ENCODE peak calls at places on chromosomes 3 and 15, in six cellular contexts. P, T, Y, D, S and V are unnamed samples.

GRCh38 chr15:67096536-67097294 is 31.3 kb downstream of the SMAD3 start:
- DNase-seq in P (no peak), T (no peak), Y (no peak), D (no peak), S (no peak), V (no peak)

GRCh38 chr3:130687327-130687726 is 59.3 kb downstream of the PIK3R4 start:
- DNase-seq in P (no peak), T (no peak), Y (no peak), D (no peak), S (no peak), V (no peak)

GRCh38 chr3:96843505-96844203 is 29.3 kb downstream of the EPHA6 start:
- DNase-seq in P (no peak), T (no peak), Y (no peak), D (no peak), S (no peak), V (no peak)

GRCh38 chr3:11603628-11604027 is 40.1 kb downstream of the VGLL4 start:
- DNase-seq in P (no peak), T (no peak), Y (no peak), D (no peak), S (no peak), V (no peak)

GRCh38 chr3:181628384-181628783 is 83.3 kb upstream of the SOX2 start:
- DNase-seq in P (no peak), T (no peak), Y (no peak), D (no peak), S (no peak), V (no peak)

GRCh38 chr15:31040611-31041010 is 49.2 kb upstream of the MTMR10 start:
- DNase-seq in P (no peak), T (no peak), Y (no peak), D (no peak), S (no peak), V (no peak)

GRCh38 chr3:141933421-141934300 is 57.2 kb downstream of the ATP1B3 start:
- DNase-seq in P (no peak), T (no peak), Y (no peak), D (no peak), S (no peak), V (no peak)

GRCh38 chr3:133937756-133938601 is 42.3 kb upstream of the RAB6B start:
- DNase-seq in P (no peak), T (no peak), Y (no peak), D (no peak), S (no peak), V (no peak)

GRCh38 chr15:40439461-40440299 is 1.1 kb upstream of the BAHD1 start:
- DNase-seq in P (no peak), T (peak), Y (no peak), D (peak), S (peak), V (no peak)

GRCh38 chr3:169886671-169887070 is 16.9 kb upstream of the LRRC31 start:
- DNase-seq in P (no peak), T (no peak), Y (no peak), D (no peak), S (no peak), V (no peak)

GRCh38 chr3:149638401-149639092 is 19.3 kb downstream of the WWTR1 start:
- DNase-seq in P (peak), T (no peak), Y (no peak), D (no peak), S (no peak), V (no peak)

GRCh38 chr3:141802316-141803077 is 39.3 kb downstream of the GRK7 start:
- DNase-seq in P (no peak), T (no peak), Y (no peak), D (no peak), S (no peak), V (no peak)

GRCh38 chr3:197468866-197469382 is 86.8 kb downstream of the BDH1 start:
- DNase-seq in P (no peak), T (no peak), Y (no peak), D (no peak), S (no peak), V (no peak)

GRCh38 chr3:119357190-119357589 is 63.0 kb downstream of the ARHGAP31 start:
- DNase-seq in P (no peak), T (no peak), Y (no peak), D (no peak), S (no peak), V (no peak)

GRCh38 chr3:27360113-27361078 is 8.8 kb downstream of the NEK10 start:
- DNase-seq in P (no peak), T (no peak), Y (no peak), D (no peak), S (no peak), V (no peak)

GRCh38 chr3:70889162-70890045 is 577.0 kb upstream of the MDFIC2 start:
- DNase-seq in P (no peak), T (no peak), Y (no peak), D (no peak), S (no peak), V (no peak)

GRCh38 chr3:6216135-6216792 is 644.7 kb upstream of the GRM7 start:
- DNase-seq in P (no peak), T (no peak), Y (no peak), D (no peak), S (no peak), V (no peak)

GRCh38 chr3:72492240-72492639 is 356.0 kb downstream of the SHQ1 start:
- DNase-seq in P (peak), T (no peak), Y (no peak), D (no peak), S (no peak), V (no peak)

GRCh38 chr3:56919797-56920195 is 118.0 kb upstream of the ARHGEF3 start:
- DNase-seq in P (no peak), T (no peak), Y (no peak), D (no peak), S (no peak), V (no peak)

GRCh38 chr3:185732782-185733181 is 92.1 kb downstream of the IGF2BP2 start:
- DNase-seq in P (peak), T (no peak), Y (no peak), D (no peak), S (no peak), V (no peak)

GRCh38 chr15:42427429-42428223 is 63.3 kb downstream of the ZNF106 start:
- DNase-seq in P (no peak), T (no peak), Y (no peak), D (no peak), S (no peak), V (no peak)